ENCODE peak calls at places on chromosome 11, in nine cellular contexts. Y is psoas muscle; D is lung; B is AG04450; V is uterus; U is CD4-positive, alpha-beta memory T cell; C is fibroblast of lung; T is body of pancreas; S is lower lobe of right lung. H is an unnamed sample.

GRCh38 chr11:19962795-19963163 is 197.5 kb downstream of the DBX1 start:
- DNase-seq in Y (no peak), D (no peak), B (peak; percentile 82), V (no peak), U (no peak), C (peak; percentile 95), T (no peak), S (no peak), H (no peak)

GRCh38 chr11:128328955-128329551 is 258.3 kb downstream of the ETS1 start:
- DNase-seq in Y (no peak), D (no peak), B (no peak), V (peak; percentile 58), U (peak; percentile 64), C (no peak), T (no peak), S (no peak), H (no peak)

GRCh38 chr11:78460468-78460867 is 42.8 kb upstream of the GAB2 start:
- DNase-seq in Y (no peak), D (no peak), B (no peak), V (no peak), U (no peak), C (peak; percentile 11), T (no peak), S (no peak), H (no peak)

GRCh38 chr11:85810521-85810870 is 445 bp downstream of the SYTL2 start:
- DNase-seq in Y (no peak), D (no peak), B (no peak), V (no peak), U (no peak), C (no peak), T (peak; percentile 10), S (no peak), H (no peak)

GRCh38 chr11:11171854-11172253 is 181.2 kb downstream of the CSNK2A3 start:
- DNase-seq in Y (no peak), D (no peak), B (no peak), V (no peak), U (peak; percentile 82), C (no peak), T (no peak), S (no peak), H (no peak)

GRCh38 chr11:2173150-2173693 is 1.6 kb upstream of the TH start:
- DNase-seq in Y (no peak), D (no peak), B (no peak), V (no peak), U (no peak), C (no peak), T (no peak), S (no peak), H (no peak)

GRCh38 chr11:65977621-65978390 is 16.3 kb downstream of the SART1 start:
- DNase-seq in Y (no peak), D (no peak), B (no peak), V (no peak), U (no peak), C (no peak), T (no peak), S (no peak), H (no peak)

GRCh38 chr11:46649180-46649738 is 31.9 kb downstream of the ATG13 start:
- DNase-seq in Y (no peak), D (peak; percentile 33), B (peak; percentile 91), V (peak; percentile 91), U (no peak), C (peak; percentile 97), T (peak; percentile 30), S (no peak), H (no peak)

GRCh38 chr11:76049506-76049905 is 156.8 kb downstream of the WNT11 start:
- DNase-seq in Y (no peak), D (no peak), B (no peak), V (no peak), U (no peak), C (no peak), T (no peak), S (no peak), H (no peak)

DNA sequence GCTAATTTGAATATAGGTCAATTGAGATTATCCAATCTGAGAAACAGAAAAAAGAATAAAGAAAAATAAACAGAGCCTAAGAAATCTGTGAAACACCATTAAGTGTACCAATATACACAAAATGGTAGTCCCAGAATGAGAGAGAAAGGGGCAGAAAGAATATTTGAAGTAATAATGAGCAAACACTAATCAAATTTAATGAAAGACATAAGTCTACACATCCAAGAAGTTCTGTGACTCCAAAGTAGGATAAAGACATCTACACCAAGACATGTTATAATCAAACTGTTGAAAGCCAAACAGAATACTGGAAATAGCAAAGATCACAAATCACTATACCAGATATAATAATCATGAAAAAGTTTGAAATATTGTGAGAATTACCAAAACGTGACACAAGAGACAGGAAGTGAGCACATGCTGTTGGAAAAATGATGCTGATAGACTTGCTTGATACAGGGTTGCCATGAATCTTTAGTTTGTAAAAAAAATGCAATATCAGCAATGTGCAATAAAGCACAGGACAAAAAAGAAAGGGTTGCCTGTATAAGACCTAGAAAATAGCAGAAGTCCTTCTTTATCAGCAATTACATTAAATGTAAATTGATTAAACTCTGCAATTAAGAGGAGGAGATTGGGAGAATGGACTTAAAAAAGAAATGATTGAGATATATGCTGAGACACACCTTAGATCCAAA is 75.8 kb downstream of the RNF169 start:
- DNase-seq in Y (no peak), D (no peak), B (no peak), V (no peak), U (no peak), C (no peak), T (no peak), S (no peak), H (no peak)
- H3K9me3 ChIP-seq in Y (peaks cover 8% of the 10 kb centered on the region), D (no peaks in the 10 kb centered on the region), B (peaks cover 13% of the 10 kb centered on the region), V (no peaks in the 10 kb centered on the region), U (peaks cover 8% of the 10 kb centered on the region), C (no peaks in the 10 kb centered on the region), T (no peaks in the 10 kb centered on the region), S (no peaks in the 10 kb centered on the region), H (peaks cover 4% of the 10 kb centered on the region)

GRCh38 chr11:114618139-114618538 is 22.6 kb upstream of the NXPE4 start:
- DNase-seq in Y (no peak), D (no peak), B (no peak), V (no peak), U (no peak), C (no peak), T (no peak), S (no peak), H (no peak)
- H3K9me3 ChIP-seq in Y (peaks cover 2% of the 10 kb centered on the region), D (no peaks in the 10 kb centered on the region), B (no peaks in the 10 kb centered on the region), V (no peaks in the 10 kb centered on the region), U (peaks cover 6% of the 10 kb centered on the region), C (no peaks in the 10 kb centered on the region), T (no peaks in the 10 kb centered on the region), S (no peaks in the 10 kb centered on the region), H (peaks cover 4% of the 10 kb centered on the region)

GRCh38 chr11:134765565-134765964 is 353.5 kb upstream of the B3GAT1 start:
- DNase-seq in Y (no peak), D (no peak), B (no peak), V (no peak), U (no peak), C (no peak), T (no peak), S (no peak), H (no peak)
- H3K9me3 ChIP-seq in Y (no peaks in the 10 kb centered on the region), D (peaks cover 5% of the 10 kb centered on the region), B (peaks cover 52% of the 10 kb centered on the region), V (no peaks in the 10 kb centered on the region), U (peaks cover 5% of the 10 kb centered on the region), C (no peaks in the 10 kb centered on the region), T (no peaks in the 10 kb centered on the region), S (peaks cover 11% of the 10 kb centered on the region), H (no peaks in the 10 kb centered on the region)

GRCh38 chr11:54946429-54946828 is 239.8 kb downstream of the OR4A5 start:
- DNase-seq in Y (no peak), D (no peak), B (no peak), V (no peak), U (no peak), C (no peak), T (no peak), S (no peak), H (no peak)

DNA sequence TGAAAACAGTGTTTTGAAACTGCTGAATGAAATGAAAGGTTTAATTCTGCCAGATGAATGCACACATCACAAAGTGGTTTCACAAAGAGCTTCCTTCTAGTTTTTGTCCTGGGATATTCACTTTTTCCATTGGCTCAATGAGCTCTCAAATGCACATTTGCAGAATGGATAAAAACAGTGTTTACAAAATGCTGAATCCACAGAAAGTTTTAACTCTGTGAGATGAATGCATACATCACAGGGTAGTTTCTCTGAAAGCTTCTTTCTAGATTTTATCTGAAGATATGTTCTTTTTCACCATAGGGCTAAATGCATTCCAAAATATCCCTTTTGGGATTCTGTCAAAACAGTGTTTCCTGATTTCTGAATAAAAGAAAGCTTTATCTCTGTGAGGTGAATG is 237.6 kb downstream of the OR4A5 start:
- DNase-seq in Y (no peak), D (no peak), B (no peak), V (no peak), U (no peak), C (no peak), T (no peak), S (no peak), H (no peak)
- H3K9me3 ChIP-seq in Y (peaks cover 43% of the 10 kb centered on the region), D (peaks cover 51% of the 10 kb centered on the region), B (peaks cover 7% of the 10 kb centered on the region), V (no peaks in the 10 kb centered on the region), U (peaks cover 11% of the 10 kb centered on the region), C (no peaks in the 10 kb centered on the region), T (no peaks in the 10 kb centered on the region), S (peaks cover 62% of the 10 kb centered on the region), H (peaks cover 6% of the 10 kb centered on the region)

GRCh38 chr11:60169264-60169915 is 13.5 kb downstream of the MS4A6A start:
- DNase-seq in Y (no peak), D (no peak), B (no peak), V (peak; percentile 38), U (no peak), C (no peak), T (peak; percentile 73), S (no peak), H (no peak)
- H3K9me3 ChIP-seq in Y (no peaks in the 10 kb centered on the region), D (peaks cover 5% of the 10 kb centered on the region), B (peaks cover 25% of the 10 kb centered on the region), V (no peaks in the 10 kb centered on the region), U (peaks cover 5% of the 10 kb centered on the region), C (no peaks in the 10 kb centered on the region), T (no peaks in the 10 kb centered on the region), S (no peaks in the 10 kb centered on the region), H (no peaks in the 10 kb centered on the region)

GRCh38 chr11:37595845-37596244 is 997.8 kb upstream of the RAG2 start:
- DNase-seq in Y (no peak), D (no peak), B (no peak), V (no peak), U (no peak), C (peak; percentile 1), T (no peak), S (no peak), H (no peak)
- H3K9me3 ChIP-seq in Y (no peaks in the 10 kb centered on the region), D (no peaks in the 10 kb centered on the region), B (no peaks in the 10 kb centered on the region), V (no peaks in the 10 kb centered on the region), U (peaks cover 3% of the 10 kb centered on the region), C (no peaks in the 10 kb centered on the region), T (no peaks in the 10 kb centered on the region), S (no peaks in the 10 kb centered on the region), H (peaks cover 3% of the 10 kb centered on the region)

DNA sequence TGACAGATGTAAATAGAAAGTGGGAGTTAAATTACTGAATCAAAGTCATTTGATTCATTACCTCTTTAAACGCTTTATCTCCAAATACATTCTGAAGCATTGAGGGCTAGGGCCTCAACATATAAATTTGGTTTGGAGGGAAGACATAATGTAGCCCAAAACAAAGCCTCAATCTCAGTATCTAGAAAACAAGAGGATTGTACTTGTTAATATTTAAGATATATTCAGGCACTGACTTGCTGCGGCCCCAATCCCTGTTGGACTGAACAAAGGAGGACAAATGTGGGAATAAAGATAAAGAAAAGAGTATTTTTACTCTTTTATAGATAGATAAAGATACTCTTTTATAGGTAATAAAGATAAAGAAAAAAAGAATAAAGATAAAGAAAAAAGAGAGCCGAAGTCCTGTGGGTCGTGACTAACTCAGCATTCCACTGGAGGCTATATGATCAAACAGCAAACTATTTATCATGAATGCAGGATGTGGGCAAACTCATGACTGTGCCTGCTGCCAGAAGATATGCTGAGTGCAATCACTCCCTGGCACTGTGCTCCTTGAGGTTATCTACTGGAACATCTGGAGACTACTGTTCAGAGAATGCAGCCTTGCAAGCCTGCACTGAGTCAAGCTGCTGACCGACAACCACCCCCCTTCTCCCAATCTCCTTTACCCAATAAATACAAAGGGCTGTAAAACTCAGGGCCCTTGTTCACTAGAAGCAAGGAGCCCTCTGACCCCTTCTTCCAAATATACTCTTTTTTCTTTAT is 6.9 kb downstream of the OR10V1 start:
- DNase-seq in Y (no peak), D (no peak), B (peak; percentile 13), V (no peak), U (no peak), C (peak; percentile 41), T (peak; percentile 7), S (no peak), H (no peak)
- H3K9me3 ChIP-seq in Y (no peaks in the 10 kb centered on the region), D (no peaks in the 10 kb centered on the region), B (no peaks in the 10 kb centered on the region), V (no peaks in the 10 kb centered on the region), U (no peaks in the 10 kb centered on the region), C (no peaks in the 10 kb centered on the region), T (no peaks in the 10 kb centered on the region), S (no peaks in the 10 kb centered on the region), H (no peaks in the 10 kb centered on the region)

H was measured in T-helper 17 cell.